ENCODE peak calls at places on chromosomes 1 and 21, in five cellular contexts. One of them, this sample, is unnamed.

GRCh38 chr1:177983824-177984528 is 14.1 kb upstream of the SEC16B start:
- DNase-seq in body of pancreas: peak
- DNase-seq in ovary: peak
- DNase-seq in breast epithelium: no peak
- DNase-seq in K562: peak
- DNase-seq in this sample: peak

GRCh38 chr1:198483006-198483405 is 57.5 kb downstream of the ATP6V1G3 start:
- DNase-seq in body of pancreas: no peak
- DNase-seq in ovary: no peak
- DNase-seq in breast epithelium: no peak
- DNase-seq in K562: no peak
- DNase-seq in this sample: no peak

GRCh38 chr1:47930215-47930885 is 66.8 kb downstream of the TRABD2B start:
- DNase-seq in body of pancreas: no peak
- DNase-seq in ovary: no peak
- DNase-seq in breast epithelium: no peak
- DNase-seq in K562: no peak
- DNase-seq in this sample: peak

GRCh38 chr1:43879996-43880395 is 53.6 kb upstream of the ARTN start:
- DNase-seq in body of pancreas: no peak
- DNase-seq in ovary: no peak
- DNase-seq in breast epithelium: no peak
- DNase-seq in K562: no peak
- DNase-seq in this sample: peak

GRCh38 chr1:200134116-200134515 is 106.6 kb downstream of the NR5A2 start:
- DNase-seq in body of pancreas: no peak
- DNase-seq in ovary: no peak
- DNase-seq in breast epithelium: no peak
- DNase-seq in K562: no peak
- DNase-seq in this sample: no peak

GRCh38 chr1:12140016-12140415 is 26.8 kb upstream of the TNFRSF1B start:
- DNase-seq in body of pancreas: no peak
- DNase-seq in ovary: no peak
- DNase-seq in breast epithelium: no peak
- DNase-seq in K562: no peak
- DNase-seq in this sample: no peak

GRCh38 chr1:224506141-224506814 is 71.7 kb upstream of the WDR26 start:
- DNase-seq in body of pancreas: no peak
- DNase-seq in ovary: no peak
- DNase-seq in breast epithelium: no peak
- DNase-seq in K562: no peak
- DNase-seq in this sample: peak

GRCh38 chr1:201517631-201518030 is 10.7 kb upstream of the CSRP1 start:
- DNase-seq in body of pancreas: no peak
- DNase-seq in ovary: no peak
- DNase-seq in breast epithelium: no peak
- DNase-seq in K562: no peak
- DNase-seq in this sample: no peak

GRCh38 chr21:38699048-38699447 is 106.7 kb upstream of the ETS2 start:
- DNase-seq in body of pancreas: no peak
- DNase-seq in ovary: no peak
- DNase-seq in breast epithelium: no peak
- DNase-seq in K562: peak
- DNase-seq in this sample: no peak

GRCh38 chr1:234512376-234512965 is 33.5 kb upstream of the TARBP1 start:
- DNase-seq in body of pancreas: no peak
- DNase-seq in ovary: no peak
- DNase-seq in breast epithelium: no peak
- DNase-seq in K562: peak
- DNase-seq in this sample: no peak

GRCh38 chr1:103197266-103197665 is 88.9 kb upstream of the COL11A1 start:
- DNase-seq in body of pancreas: no peak
- DNase-seq in ovary: no peak
- DNase-seq in breast epithelium: no peak
- DNase-seq in K562: no peak
- DNase-seq in this sample: no peak

GRCh38 chr1:201946224-201946908 is at the start of gene LMOD1:
- DNase-seq in body of pancreas: peak
- DNase-seq in ovary: peak
- DNase-seq in breast epithelium: peak
- DNase-seq in K562: peak
- DNase-seq in this sample: peak

GRCh38 chr1:153390938-153391710 is at the start of gene S100A8:
- DNase-seq in body of pancreas: no peak
- DNase-seq in ovary: no peak
- DNase-seq in breast epithelium: peak
- DNase-seq in K562: no peak
- DNase-seq in this sample: peak

GRCh38 chr1:99943238-99943794 is 26.5 kb upstream of the SLC35A3 start:
- DNase-seq in body of pancreas: no peak
- DNase-seq in ovary: no peak
- DNase-seq in breast epithelium: no peak
- DNase-seq in K562: peak
- DNase-seq in this sample: no peak

GRCh38 chr1:110606784-110607662 is 865 bp upstream of the KCNA2 start:
- DNase-seq in body of pancreas: peak
- DNase-seq in ovary: no peak
- DNase-seq in breast epithelium: no peak
- DNase-seq in K562: no peak
- DNase-seq in this sample: no peak

GRCh38 chr1:1290238-1290731 is 10.0 kb downstream of the SCNN1D start:
- DNase-seq in body of pancreas: peak
- DNase-seq in ovary: no peak
- DNase-seq in breast epithelium: no peak
- DNase-seq in K562: peak
- DNase-seq in this sample: no peak

GRCh38 chr1:162285149-162285561 is 91.5 kb downstream of the SPATA46 start:
- DNase-seq in body of pancreas: peak
- DNase-seq in ovary: no peak
- DNase-seq in breast epithelium: peak
- DNase-seq in K562: no peak
- DNase-seq in this sample: no peak

GRCh38 chr1:13965770-13966398 is 265.9 kb downstream of the PRDM2 start:
- DNase-seq in body of pancreas: peak
- DNase-seq in ovary: peak
- DNase-seq in breast epithelium: no peak
- DNase-seq in K562: peak
- DNase-seq in this sample: no peak

GRCh38 chr1:56125316-56125715 is 454.0 kb downstream of the PLPP3 start:
- DNase-seq in body of pancreas: no peak
- DNase-seq in ovary: no peak
- DNase-seq in breast epithelium: no peak
- DNase-seq in K562: no peak
- DNase-seq in this sample: no peak

GRCh38 chr1:17289756-17290155 is 18.2 kb upstream of the PADI4 start:
- DNase-seq in body of pancreas: no peak
- DNase-seq in ovary: no peak
- DNase-seq in breast epithelium: no peak
- DNase-seq in K562: no peak
- DNase-seq in this sample: no peak

GRCh38 chr1:11898831-11899467 is 27.3 kb downstream of the KIAA2013 start:
- DNase-seq in body of pancreas: no peak
- DNase-seq in ovary: no peak
- DNase-seq in breast epithelium: no peak
- DNase-seq in K562: peak
- DNase-seq in this sample: no peak

GRCh38 chr1:227786673-227787512 is 28.6 kb upstream of the PRSS38 start:
- DNase-seq in body of pancreas: peak
- DNase-seq in ovary: no peak
- DNase-seq in breast epithelium: no peak
- DNase-seq in K562: no peak
- DNase-seq in this sample: no peak

GRCh38 chr21:15731243-15731613 is 1.4 kb downstream of the USP25 start:
- DNase-seq in body of pancreas: no peak
- DNase-seq in ovary: no peak
- DNase-seq in breast epithelium: no peak
- DNase-seq in K562: peak
- DNase-seq in this sample: no peak

GRCh38 chr21:15730484-15731242 is 881 bp downstream of the USP25 start:
- DNase-seq in body of pancreas: no peak
- DNase-seq in ovary: no peak
- DNase-seq in breast epithelium: no peak
- DNase-seq in K562: no peak
- DNase-seq in this sample: no peak

GRCh38 chr21:15735409-15735808 is 5.6 kb downstream of the USP25 start:
- DNase-seq in body of pancreas: no peak
- DNase-seq in ovary: no peak
- DNase-seq in breast epithelium: no peak
- DNase-seq in K562: no peak
- DNase-seq in this sample: no peak

GRCh38 chr21:15732290-15732995 is 2.7 kb downstream of the USP25 start:
- DNase-seq in body of pancreas: no peak
- DNase-seq in ovary: no peak
- DNase-seq in breast epithelium: no peak
- DNase-seq in K562: no peak
- DNase-seq in this sample: no peak

GRCh38 chr21:15732996-15733329 is 3.2 kb downstream of the USP25 start:
- DNase-seq in body of pancreas: no peak
- DNase-seq in ovary: no peak
- DNase-seq in breast epithelium: no peak
- DNase-seq in K562: no peak
- DNase-seq in this sample: no peak
- H3K27ac ChIP-seq in body of pancreas: no peak
- H3K27ac ChIP-seq in ovary: no peak
- H3K27ac ChIP-seq in breast epithelium: no peak
- H3K27ac ChIP-seq in K562: peak
- H3K27ac ChIP-seq in this sample: peak

DNA sequence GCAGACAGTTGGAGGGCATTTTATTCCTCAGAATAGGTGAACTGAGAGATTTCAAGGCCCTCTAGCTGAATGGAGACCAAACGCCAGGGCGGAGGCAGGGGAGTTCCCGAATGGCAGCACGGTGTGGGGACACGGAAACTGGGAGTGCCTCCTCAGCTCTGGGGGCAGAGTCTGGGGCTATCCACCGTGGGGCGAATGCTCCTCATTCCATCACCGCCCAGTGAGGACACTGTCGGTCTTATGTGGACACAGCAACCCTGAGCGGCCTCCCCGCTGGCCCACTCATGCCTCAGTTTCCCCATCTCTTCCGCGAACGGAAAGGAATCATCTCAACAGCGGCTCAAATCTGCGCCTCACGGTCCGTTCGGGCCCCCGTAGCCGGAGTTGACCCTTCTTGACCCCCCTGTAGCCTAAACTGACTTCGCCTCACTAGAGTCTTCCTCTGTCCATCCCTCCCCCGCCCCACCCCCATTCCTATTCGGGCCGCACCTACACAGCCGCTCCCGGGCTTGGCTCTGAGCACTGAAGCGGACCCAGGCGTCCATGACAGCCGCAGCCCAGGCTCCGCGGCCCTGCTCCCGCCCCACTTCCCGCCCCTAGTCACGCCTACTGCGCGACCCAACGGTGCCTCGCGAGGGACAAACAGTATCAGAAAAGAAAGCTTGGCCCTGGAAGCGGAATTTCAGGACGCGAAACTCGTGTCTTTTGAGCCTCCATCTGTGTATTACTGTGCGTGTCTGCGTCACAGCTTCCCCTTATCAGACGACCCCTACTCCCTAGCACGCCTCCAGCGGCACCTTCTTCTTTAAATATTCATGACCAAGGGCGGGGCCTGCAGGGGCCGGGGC is at the start of gene PEX11B:
- DNase-seq in body of pancreas: peak
- DNase-seq in ovary: peak
- DNase-seq in breast epithelium: peak
- DNase-seq in K562: peak
- DNase-seq in this sample: peak
- TF ChIP-seq POLR2A in body of pancreas: peak
- TF ChIP-seq POLR2A in ovary: peak
- TF ChIP-seq POLR2A in breast epithelium: peak
- TF ChIP-seq POLR2A in K562: peak
- TF ChIP-seq POLR2A in this sample: peak

DNA sequence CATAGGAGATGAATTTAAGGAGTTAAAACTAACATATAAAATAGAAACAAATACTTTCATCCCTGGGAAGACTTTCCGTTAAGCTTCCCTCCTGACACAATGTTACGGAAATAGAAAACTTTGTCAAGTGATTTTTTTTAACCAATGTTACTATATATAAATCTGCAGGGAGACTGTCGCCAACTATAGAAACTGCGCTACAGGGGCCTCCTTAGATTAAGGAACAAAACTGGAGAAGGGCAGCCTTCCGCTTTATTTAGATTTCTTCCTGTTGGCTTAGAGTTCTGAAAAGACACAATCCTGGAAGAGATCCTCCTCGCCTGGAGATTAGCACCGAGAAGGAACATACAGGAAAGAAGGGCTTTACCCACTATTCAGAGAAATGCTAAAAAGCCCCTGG is 1.5 kb downstream of the MGST3 start:
- DNase-seq in body of pancreas: no peak
- DNase-seq in ovary: no peak
- DNase-seq in breast epithelium: no peak
- DNase-seq in K562: no peak
- DNase-seq in this sample: no peak
- H3K27ac ChIP-seq in body of pancreas: peak
- H3K27ac ChIP-seq in ovary: no peak
- H3K27ac ChIP-seq in breast epithelium: peak
- H3K27ac ChIP-seq in K562: no peak
- H3K27ac ChIP-seq in this sample: peak

GRCh38 chr1:40711465-40712404 is 20.2 kb downstream of the NFYC start:
- DNase-seq in body of pancreas: no peak
- DNase-seq in ovary: no peak
- DNase-seq in breast epithelium: no peak
- DNase-seq in K562: peak
- DNase-seq in this sample: no peak

GRCh38 chr1:40708750-40709099 is 17.2 kb downstream of the NFYC start:
- DNase-seq in body of pancreas: no peak
- DNase-seq in ovary: no peak
- DNase-seq in breast epithelium: no peak
- DNase-seq in K562: peak
- DNase-seq in this sample: no peak

GRCh38 chr1:40710581-40711315 is 19.2 kb downstream of the NFYC start:
- DNase-seq in body of pancreas: no peak
- DNase-seq in ovary: no peak
- DNase-seq in breast epithelium: no peak
- DNase-seq in K562: no peak
- DNase-seq in this sample: no peak

GRCh38 chr1:40709802-40710278 is 18.3 kb downstream of the NFYC start:
- DNase-seq in body of pancreas: no peak
- DNase-seq in ovary: no peak
- DNase-seq in breast epithelium: no peak
- DNase-seq in K562: no peak
- DNase-seq in this sample: no peak

DNA sequence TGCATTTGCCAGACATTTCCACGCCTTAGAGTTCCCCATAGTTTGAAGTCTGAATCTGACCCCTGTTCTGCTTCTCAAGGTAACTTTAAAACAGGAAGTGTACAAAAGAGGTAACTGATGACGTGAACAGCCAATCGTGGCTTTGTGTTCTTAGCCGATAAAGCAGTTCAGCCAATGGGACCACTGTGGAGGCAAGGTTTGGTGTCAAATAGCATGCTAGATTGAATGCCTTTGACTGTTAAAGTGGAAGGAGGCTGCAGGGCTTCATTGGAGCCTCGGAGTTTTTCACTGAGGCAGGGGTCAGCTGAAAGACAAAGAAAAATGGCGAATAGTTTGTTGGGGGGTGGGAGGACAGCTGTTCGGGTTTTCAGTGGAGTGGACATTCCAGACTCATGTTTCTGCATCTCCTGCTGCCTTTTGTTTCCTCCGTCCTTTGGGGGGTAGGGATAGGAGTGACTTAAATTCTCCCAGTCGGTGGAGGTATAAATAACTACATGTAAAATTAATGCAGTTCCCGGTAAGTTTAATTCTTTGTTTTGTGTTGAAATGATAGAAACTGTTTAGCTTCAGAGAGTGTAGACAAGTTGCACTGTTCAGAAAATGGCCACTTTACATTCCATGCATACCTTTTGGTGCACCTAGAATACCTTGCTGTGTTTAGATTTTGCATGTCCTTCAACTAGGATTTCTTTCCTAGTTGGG is 17.7 kb downstream of the NFYC start:
- DNase-seq in body of pancreas: peak
- DNase-seq in ovary: peak
- DNase-seq in breast epithelium: peak
- DNase-seq in K562: peak
- DNase-seq in this sample: peak
- TF ChIP-seq POLR2A in body of pancreas: no peak
- TF ChIP-seq POLR2A in ovary: no peak
- TF ChIP-seq POLR2A in breast epithelium: no peak
- TF ChIP-seq POLR2A in K562: peak
- TF ChIP-seq POLR2A in this sample: peak

This sample was measured in gastrocnemius medialis.